ENCODE peak calls at places on chromosomes 3 and 15, in eight cellular contexts. One of them, this sample, is unnamed.

GRCh38 chr15:57370929-57371328 is 5.4 kb upstream of the CGNL1 start:
- DNase-seq in effector CD4-positive, alpha-beta T cell: no peak
- DNase-seq in RPMI7951: no peak
- DNase-seq in activated naive CD8-positive, alpha-beta T cell treated with anti-CD3 and anti-CD28 coated beads for 36 hours: no peak
- DNase-seq in mucosa of descending colon: no peak
- DNase-seq in natural killer cell treated with Interleukin-12 subunit alpha and Interleukin-12 subunit beta and Interleukin-15 and Interleukin-18, amount 100 ng/mL, for 72 hours: no peak
- DNase-seq in activated naive CD4-positive, alpha-beta T cell: no peak
- DNase-seq in stimulated activated CD4-positive, alpha-beta T cell treated with anti-CD3 and anti-CD28 coated beads, Interleukin-12 subunit alpha, Interleukin-12 subunit beta, amount 100 ng/mL, for 4 hours: no peak
- DNase-seq in this sample: no peak

GRCh38 chr15:41928637-41929620 is 35.1 kb upstream of the SPTBN5 start:
- DNase-seq in activated naive CD8-positive, alpha-beta T cell treated with anti-CD3 and anti-CD28 coated beads for 36 hours: peak
- DNase-seq in stimulated activated CD4-positive, alpha-beta T cell treated with anti-CD3 and anti-CD28 coated beads, Interleukin-12 subunit alpha, Interleukin-12 subunit beta, amount 100 ng/mL, for 4 hours: no peak
- DNase-seq in mucosa of descending colon: peak
- DNase-seq in activated naive CD4-positive, alpha-beta T cell: no peak
- DNase-seq in natural killer cell treated with Interleukin-12 subunit alpha and Interleukin-12 subunit beta and Interleukin-15 and Interleukin-18, amount 100 ng/mL, for 72 hours: no peak
- DNase-seq in effector CD4-positive, alpha-beta T cell: no peak
- DNase-seq in RPMI7951: peak
- DNase-seq in this sample: no peak

GRCh38 chr15:48426941-48427340 is 95.7 kb downstream of the DUT start:
- DNase-seq in effector CD4-positive, alpha-beta T cell: no peak
- DNase-seq in natural killer cell treated with Interleukin-12 subunit alpha and Interleukin-12 subunit beta and Interleukin-15 and Interleukin-18, amount 100 ng/mL, for 72 hours: no peak
- DNase-seq in activated naive CD8-positive, alpha-beta T cell treated with anti-CD3 and anti-CD28 coated beads for 36 hours: no peak
- DNase-seq in activated naive CD4-positive, alpha-beta T cell: no peak
- DNase-seq in stimulated activated CD4-positive, alpha-beta T cell treated with anti-CD3 and anti-CD28 coated beads, Interleukin-12 subunit alpha, Interleukin-12 subunit beta, amount 100 ng/mL, for 4 hours: no peak
- DNase-seq in mucosa of descending colon: no peak
- DNase-seq in RPMI7951: no peak
- DNase-seq in this sample: no peak

GRCh38 chr3:194536883-194537637 is 50.3 kb upstream of the ATP13A3 start:
- DNase-seq in effector CD4-positive, alpha-beta T cell: no peak
- DNase-seq in RPMI7951: peak
- DNase-seq in activated naive CD4-positive, alpha-beta T cell: no peak
- DNase-seq in natural killer cell treated with Interleukin-12 subunit alpha and Interleukin-12 subunit beta and Interleukin-15 and Interleukin-18, amount 100 ng/mL, for 72 hours: no peak
- DNase-seq in stimulated activated CD4-positive, alpha-beta T cell treated with anti-CD3 and anti-CD28 coated beads, Interleukin-12 subunit alpha, Interleukin-12 subunit beta, amount 100 ng/mL, for 4 hours: no peak
- DNase-seq in activated naive CD8-positive, alpha-beta T cell treated with anti-CD3 and anti-CD28 coated beads for 36 hours: no peak
- DNase-seq in mucosa of descending colon: peak
- DNase-seq in this sample: peak

GRCh38 chr3:102177075-102177755 is 257.6 kb upstream of the ZPLD1 start:
- DNase-seq in effector CD4-positive, alpha-beta T cell: no peak
- DNase-seq in mucosa of descending colon: no peak
- DNase-seq in stimulated activated CD4-positive, alpha-beta T cell treated with anti-CD3 and anti-CD28 coated beads, Interleukin-12 subunit alpha, Interleukin-12 subunit beta, amount 100 ng/mL, for 4 hours: no peak
- DNase-seq in natural killer cell treated with Interleukin-12 subunit alpha and Interleukin-12 subunit beta and Interleukin-15 and Interleukin-18, amount 100 ng/mL, for 72 hours: no peak
- DNase-seq in activated naive CD8-positive, alpha-beta T cell treated with anti-CD3 and anti-CD28 coated beads for 36 hours: no peak
- DNase-seq in RPMI7951: no peak
- DNase-seq in activated naive CD4-positive, alpha-beta T cell: no peak
- DNase-seq in this sample: no peak

GRCh38 chr3:42831321-42831713 is 22.1 kb downstream of the ACKR2 start:
- DNase-seq in effector CD4-positive, alpha-beta T cell: peak
- DNase-seq in stimulated activated CD4-positive, alpha-beta T cell treated with anti-CD3 and anti-CD28 coated beads, Interleukin-12 subunit alpha, Interleukin-12 subunit beta, amount 100 ng/mL, for 4 hours: peak
- DNase-seq in activated naive CD4-positive, alpha-beta T cell: peak
- DNase-seq in activated naive CD8-positive, alpha-beta T cell treated with anti-CD3 and anti-CD28 coated beads for 36 hours: peak
- DNase-seq in RPMI7951: peak
- DNase-seq in natural killer cell treated with Interleukin-12 subunit alpha and Interleukin-12 subunit beta and Interleukin-15 and Interleukin-18, amount 100 ng/mL, for 72 hours: peak
- DNase-seq in mucosa of descending colon: no peak
- DNase-seq in this sample: peak

GRCh38 chr3:5202267-5202666 is 14.8 kb downstream of the EDEM1 start:
- DNase-seq in RPMI7951: no peak
- DNase-seq in mucosa of descending colon: no peak
- DNase-seq in natural killer cell treated with Interleukin-12 subunit alpha and Interleukin-12 subunit beta and Interleukin-15 and Interleukin-18, amount 100 ng/mL, for 72 hours: no peak
- DNase-seq in activated naive CD8-positive, alpha-beta T cell treated with anti-CD3 and anti-CD28 coated beads for 36 hours: no peak
- DNase-seq in effector CD4-positive, alpha-beta T cell: no peak
- DNase-seq in stimulated activated CD4-positive, alpha-beta T cell treated with anti-CD3 and anti-CD28 coated beads, Interleukin-12 subunit alpha, Interleukin-12 subunit beta, amount 100 ng/mL, for 4 hours: no peak
- DNase-seq in activated naive CD4-positive, alpha-beta T cell: no peak
- DNase-seq in this sample: no peak

GRCh38 chr15:99944131-99944530 is 210.9 kb upstream of the LYSMD4 start:
- DNase-seq in activated naive CD8-positive, alpha-beta T cell treated with anti-CD3 and anti-CD28 coated beads for 36 hours: no peak
- DNase-seq in effector CD4-positive, alpha-beta T cell: no peak
- DNase-seq in natural killer cell treated with Interleukin-12 subunit alpha and Interleukin-12 subunit beta and Interleukin-15 and Interleukin-18, amount 100 ng/mL, for 72 hours: no peak
- DNase-seq in RPMI7951: no peak
- DNase-seq in stimulated activated CD4-positive, alpha-beta T cell treated with anti-CD3 and anti-CD28 coated beads, Interleukin-12 subunit alpha, Interleukin-12 subunit beta, amount 100 ng/mL, for 4 hours: no peak
- DNase-seq in activated naive CD4-positive, alpha-beta T cell: no peak
- DNase-seq in mucosa of descending colon: no peak
- DNase-seq in this sample: no peak

GRCh38 chr3:172154768-172155649 is 115.6 kb downstream of the FNDC3B start:
- DNase-seq in RPMI7951: no peak
- DNase-seq in mucosa of descending colon: no peak
- DNase-seq in natural killer cell treated with Interleukin-12 subunit alpha and Interleukin-12 subunit beta and Interleukin-15 and Interleukin-18, amount 100 ng/mL, for 72 hours: no peak
- DNase-seq in stimulated activated CD4-positive, alpha-beta T cell treated with anti-CD3 and anti-CD28 coated beads, Interleukin-12 subunit alpha, Interleukin-12 subunit beta, amount 100 ng/mL, for 4 hours: no peak
- DNase-seq in activated naive CD4-positive, alpha-beta T cell: no peak
- DNase-seq in effector CD4-positive, alpha-beta T cell: no peak
- DNase-seq in activated naive CD8-positive, alpha-beta T cell treated with anti-CD3 and anti-CD28 coated beads for 36 hours: peak
- DNase-seq in this sample: no peak